ENCODE peak calls at places on chromosomes 12 and 14, in ten cellular contexts. X, D, U, A, S, Y, P, E, V and Q are unnamed samples.

GRCh38 chr12:43571885-43572284 is 19.9 kb upstream of the ADAMTS20 start:
- DNase-seq in V (no peak), E (no peak), X (no peak), U (no peak), Y (no peak), D (no peak), P (no peak), S (no peak), A (no peak), Q (no peak)

GRCh38 chr12:107760207-107760816 is 625 bp downstream of the PRDM4 start:
- DNase-seq in X (peak), S (peak), V (no peak), U (no peak), E (peak), D (peak), A (peak), P (peak), Y (peak), Q (peak)

GRCh38 chr14:37241206-37241605 is 43.5 kb downstream of the MIPOL1 start:
- DNase-seq in S (no peak), P (no peak), D (no peak), X (no peak), V (no peak), Y (no peak), U (no peak), E (no peak), A (no peak), Q (no peak)

GRCh38 chr12:12294215-12295005 is 27.6 kb upstream of the LRP6 start:
- DNase-seq in E (peak), V (no peak), Y (peak), D (no peak), U (no peak), S (no peak), A (no peak), X (peak), P (no peak), Q (peak)

GRCh38 chr14:50944647-50945413 is 547 bp upstream of the PYGL start:
- DNase-seq in S (peak), X (peak), V (no peak), P (peak), E (no peak), A (peak), Y (peak), U (no peak), D (no peak), Q (peak)

GRCh38 chr12:3564411-3564810 is 73.4 kb downstream of the PRMT8 start:
- DNase-seq in E (no peak), Y (no peak), S (no peak), X (no peak), D (no peak), U (no peak), P (no peak), A (no peak), V (no peak), Q (no peak)

GRCh38 chr12:29242921-29243431 is 93.9 kb downstream of the FAR2 start:
- DNase-seq in X (no peak), D (no peak), P (no peak), E (peak), U (no peak), A (no peak), V (no peak), S (no peak), Y (no peak), Q (no peak)

GRCh38 chr12:19695244-19696098 is 256.2 kb downstream of the AEBP2 start:
- DNase-seq in S (no peak), V (no peak), P (no peak), D (no peak), X (peak), U (no peak), E (no peak), Y (no peak), A (no peak), Q (peak)

GRCh38 chr12:113392988-113393579 is 10.6 kb downstream of the SDS start:
- DNase-seq in S (no peak), P (peak), X (no peak), A (no peak), E (peak), D (no peak), V (no peak), U (no peak), Y (no peak), Q (no peak)

GRCh38 chr14:56310643-56311042 is 192.4 kb downstream of the PELI2 start:
- DNase-seq in A (no peak), S (no peak), Y (no peak), V (no peak), U (no peak), P (no peak), D (no peak), X (no peak), E (peak), Q (peak)

GRCh38 chr12:116520801-116521471 is 38.2 kb upstream of the MAP1LC3B2 start:
- DNase-seq in P (no peak), Y (no peak), U (no peak), D (no peak), X (peak), E (peak), V (no peak), A (no peak), S (peak), Q (peak)

GRCh38 chr12:49847161-49847560 is 4.3 kb upstream of the BCDIN3D start:
- DNase-seq in X (no peak), S (no peak), E (no peak), V (no peak), U (no peak), A (no peak), Y (no peak), D (no peak), P (no peak), Q (no peak)

GRCh38 chr12:116018282-116018681 is 259.2 kb downstream of the MED13L start:
- DNase-seq in Y (no peak), S (no peak), E (no peak), V (no peak), U (no peak), X (no peak), A (no peak), D (no peak), P (no peak), Q (no peak)

GRCh38 chr12:123111498-123112165 is 39.3 kb downstream of the PITPNM2 start:
- DNase-seq in V (no peak), X (no peak), E (no peak), Y (no peak), P (no peak), S (no peak), A (no peak), U (no peak), D (no peak), Q (no peak)

GRCh38 chr14:65478596-65478995 is 66.1 kb downstream of the FUT8 start:
- DNase-seq in P (no peak), A (no peak), Y (no peak), U (no peak), S (no peak), E (no peak), X (peak), V (no peak), D (no peak), Q (peak)

GRCh38 chr12:116642683-116643082 is 83.5 kb downstream of the MAP1LC3B2 start:
- DNase-seq in A (no peak), D (no peak), X (no peak), E (no peak), S (no peak), V (no peak), Y (no peak), P (no peak), U (no peak), Q (no peak)

GRCh38 chr12:49872381-49872780 is 29.5 kb upstream of the BCDIN3D start:
- DNase-seq in D (no peak), Y (no peak), E (no peak), S (no peak), V (no peak), A (no peak), X (no peak), P (no peak), U (no peak), Q (no peak)

GRCh38 chr14:33850826-33851225 is 100.0 kb downstream of the EGLN3 start:
- DNase-seq in X (no peak), S (no peak), A (no peak), D (no peak), Y (no peak), U (no peak), P (no peak), E (no peak), V (no peak), Q (no peak)

GRCh38 chr12:52311282-52311643 is 9.9 kb downstream of the KRT83 start:
- DNase-seq in P (no peak), X (peak), U (no peak), V (no peak), A (peak), D (no peak), E (no peak), Y (no peak), S (no peak), Q (peak)

GRCh38 chr14:68694516-68695235 is 98.2 kb downstream of the ZFP36L1 start:
- DNase-seq in S (no peak), A (no peak), P (no peak), X (peak), V (no peak), E (no peak), U (no peak), Y (no peak), D (no peak), Q (peak)

GRCh38 chr12:131583085-131583712 is 127.7 kb upstream of the SFSWAP start:
- DNase-seq in P (peak), E (no peak), X (no peak), A (no peak), S (no peak), U (no peak), Y (no peak), V (no peak), D (no peak), Q (no peak)

GRCh38 chr14:71487941-71488340 is 444.3 kb upstream of the RGS6 start:
- DNase-seq in S (no peak), E (no peak), V (no peak), Y (no peak), P (no peak), U (no peak), X (no peak), A (no peak), D (no peak), Q (peak)

GRCh38 chr12:459430-460258 is at the start of gene B4GALNT3:
- DNase-seq in X (peak), D (peak), S (peak), P (peak), A (peak), V (no peak), E (peak), Y (peak), U (peak), Q (no peak)

GRCh38 chr14:50452285-50452684 is 55.6 kb upstream of the CDKL1 start:
- DNase-seq in S (no peak), P (no peak), D (no peak), U (no peak), A (no peak), Y (no peak), V (peak), X (no peak), E (no peak), Q (no peak)

GRCh38 chr14:75886661-75887348 is 95.0 kb downstream of the TGFB3 start:
- DNase-seq in Y (no peak), S (no peak), A (no peak), U (no peak), X (peak), V (no peak), P (no peak), E (no peak), D (no peak), Q (peak)

GRCh38 chr14:32618991-32619390 is 289.9 kb downstream of the AKAP6 start:
- DNase-seq in S (no peak), D (no peak), U (no peak), E (no peak), V (no peak), X (no peak), A (no peak), Y (no peak), P (no peak), Q (peak)

GRCh38 chr12:123047289-123047688 is 66.8 kb downstream of the ARL6IP4 start:
- DNase-seq in D (no peak), U (no peak), A (no peak), S (no peak), P (no peak), Y (no peak), E (no peak), V (no peak), X (no peak), Q (no peak)

GRCh38 chr12:26846419-26846818 is 13.4 kb upstream of the ITPR2 start:
- DNase-seq in P (no peak), X (no peak), S (peak), D (no peak), A (no peak), E (no peak), Y (no peak), U (no peak), V (no peak), Q (no peak)

GRCh38 chr12:130566446-130567155 is 149.5 kb downstream of the RIMBP2 start:
- DNase-seq in E (no peak), X (no peak), V (no peak), P (no peak), S (no peak), Y (no peak), D (no peak), U (no peak), A (no peak), Q (no peak)

GRCh38 chr14:51209457-51209856 is 30.6 kb upstream of the TMX1 start:
- DNase-seq in Y (no peak), A (no peak), U (no peak), S (no peak), V (no peak), D (no peak), E (no peak), X (no peak), P (peak), Q (no peak)

GRCh38 chr14:24058260-24058950 is 6.6 kb downstream of the CARMIL3 start:
- DNase-seq in Y (peak), X (peak), S (peak), D (no peak), V (peak), A (peak), P (peak), U (peak), E (peak), Q (peak)

GRCh38 chr12:92019491-92020277 is 126.0 kb downstream of the BTG1 start:
- DNase-seq in Y (no peak), V (no peak), S (no peak), A (no peak), X (no peak), D (no peak), E (no peak), P (no peak), U (no peak), Q (no peak)